ENCODE peak calls at places on chromosome 19, in four cellular contexts. F, W, K and N are unnamed samples.

GRCh38 chr19:45770192-45771101 is 1.4 kb upstream of the SIX5 start:
- DNase-seq in W (peak; percentile 99), K (peak; percentile 93), F (peak; percentile 95), N (peak; percentile 87)

GRCh38 chr19:40803857-40804782 is 5.1 kb downstream of the EGLN2 start:
- DNase-seq in F (peak; percentile 61), W (no peak), K (peak; percentile 10), N (peak; percentile 60)

GRCh38 chr19:30635026-30635985 is 263.1 kb downstream of the ZNF536 start:
- DNase-seq in K (no peak), W (no peak), F (no peak), N (no peak)

GRCh38 chr19:39915848-39916215 is 18.6 kb downstream of the FCGBP start:
- DNase-seq in F (no peak), K (no peak), W (no peak), N (no peak)

GRCh38 chr19:51749979-51750378 is 1.7 kb downstream of the FPR1 start:
- DNase-seq in F (no peak), W (no peak), K (peak; percentile 52), N (no peak)

GRCh38 chr19:13952154-13953020 is at the start of gene DCAF15:
- DNase-seq in K (peak; percentile 100), W (peak; percentile 100), F (peak; percentile 99), N (peak; percentile 96)

GRCh38 chr19:16978156-16978555 is 48.5 kb downstream of the CPAMD8 start:
- DNase-seq in K (no peak), W (no peak), F (no peak), N (no peak)

GRCh38 chr19:46753420-46754155 is 7.3 kb upstream of the STRN4 start:
- DNase-seq in W (peak; percentile 75), F (peak; percentile 52), K (peak; percentile 51), N (peak; percentile 63)

GRCh38 chr19:19361075-19361594 is 40.5 kb downstream of the MAU2 start:
- DNase-seq in W (peak; percentile 85), F (peak; percentile 68), K (peak; percentile 87), N (peak; percentile 59)

GRCh38 chr19:33686687-33687541 is 65.2 kb downstream of the CHST8 start:
- DNase-seq in K (no peak), W (no peak), F (no peak), N (no peak)
- H3K27me3 ChIP-seq in K (peaks cover 10% of the 10 kb centered on the region), W (peaks cover 35% of the 10 kb centered on the region), F (peaks cover 66% of the 10 kb centered on the region), N (peaks cover 25% of the 10 kb centered on the region)

GRCh38 chr19:10653482-10653731 is 739 bp upstream of the ILF3 start:
- DNase-seq in K (no peak), W (no peak), F (no peak), N (no peak)

GRCh38 chr19:10653732-10654609 is at the start of gene ILF3:
- DNase-seq in W (peak; percentile 100), K (peak; percentile 100), F (peak; percentile 99), N (peak; percentile 100)

GRCh38 chr19:10654610-10655456 is 687 bp downstream of the ILF3 start:
- DNase-seq in W (peak; percentile 95), F (peak; percentile 52), K (peak; percentile 59), N (peak; percentile 43)

GRCh38 chr19:10651821-10652220 is 2.3 kb upstream of the ILF3 start:
- DNase-seq in K (no peak), W (no peak), F (no peak), N (no peak)

GRCh38 chr19:10655457-10656312 is 1.5 kb downstream of the ILF3 start:
- DNase-seq in F (no peak), K (peak; percentile 39), W (peak; percentile 52), N (no peak)
- TF ChIP-seq CTCF in F (no peak), K (peak; percentile 26), W (no peak), N (no peak)

DNA sequence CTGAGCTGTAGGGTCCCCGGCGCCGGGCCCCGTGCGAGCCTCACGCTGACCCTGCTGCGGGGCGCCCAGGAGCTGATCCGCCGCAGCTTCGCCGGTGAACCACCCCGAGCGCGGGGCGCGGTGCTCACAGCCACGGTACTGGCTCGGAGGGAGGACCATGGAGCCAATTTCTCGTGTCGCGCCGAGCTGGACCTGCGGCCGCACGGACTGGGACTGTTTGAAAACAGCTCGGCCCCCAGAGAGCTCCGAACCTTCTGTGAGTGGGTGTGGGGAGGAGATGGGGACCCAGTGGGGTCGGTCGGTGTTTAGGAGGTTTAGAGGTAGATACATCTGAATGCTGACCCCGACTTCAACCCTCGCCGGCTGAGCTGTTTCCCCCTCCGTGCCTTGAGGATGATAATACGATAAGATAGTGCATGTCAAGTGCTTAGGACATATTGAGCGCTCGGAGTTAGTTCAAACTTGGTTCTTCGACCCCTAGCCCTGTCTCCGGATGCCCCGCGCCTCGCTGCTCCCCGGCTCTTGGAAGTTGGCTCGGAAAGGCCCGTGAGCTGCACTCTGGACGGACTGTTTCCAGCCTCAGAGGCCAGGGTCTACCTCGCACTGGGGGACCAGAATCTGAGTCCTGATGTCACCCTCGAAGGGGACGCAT is 1.9 kb downstream of the ICAM5 start:
- DNase-seq in F (no peak), K (no peak), W (no peak), N (no peak)
- H3K27me3 ChIP-seq in F (peaks cover 98% of the 10 kb centered on the region), K (peaks cover 19% of the 10 kb centered on the region), W (peaks cover 100% of the 10 kb centered on the region), N (peaks cover 88% of the 10 kb centered on the region)

GRCh38 chr19:53634768-53635167 is 3.0 kb downstream of the DPRX start:
- DNase-seq in W (no peak), F (no peak), K (no peak), N (no peak)
- TF ChIP-seq CTCF in W (no peak), F (no peak), K (no peak), N (no peak)

GRCh38 chr19:5337886-5338595 is 2.6 kb downstream of the PTPRS start:
- DNase-seq in F (no peak), K (no peak), W (no peak), N (no peak)

GRCh38 chr19:5337126-5337525 is 3.5 kb downstream of the PTPRS start:
- DNase-seq in W (no peak), K (no peak), F (no peak), N (no peak)

GRCh38 chr19:5335101-5335500 is 5.5 kb downstream of the PTPRS start:
- DNase-seq in F (no peak), K (no peak), W (no peak), N (no peak)

GRCh38 chr19:5335593-5335992 is 5.0 kb downstream of the PTPRS start:
- DNase-seq in W (no peak), F (no peak), K (no peak), N (no peak)

GRCh38 chr19:5336195-5336965 is 4.2 kb downstream of the PTPRS start:
- DNase-seq in K (no peak), F (no peak), W (peak; percentile 29), N (no peak)
- H3K27me3 ChIP-seq in K (no peaks in the 10 kb centered on the region), F (peaks cover 68% of the 10 kb centered on the region), W (peaks cover 5% of the 10 kb centered on the region), N (peaks cover 61% of the 10 kb centered on the region)

GRCh38 chr19:44345969-44346368 is 10.5 kb downstream of the ZNF112 start:
- DNase-seq in W (no peak), K (no peak), F (no peak), N (no peak)
- TF ChIP-seq CTCF in W (no peak), K (no peak), F (no peak), N (no peak)

GRCh38 chr19:42068756-42069571 is 1.0 kb downstream of the GRIK5 start:
- DNase-seq in K (no peak), F (no peak), W (peak; percentile 50), N (no peak)
- H3K27me3 ChIP-seq in K (no peaks in the 10 kb centered on the region), F (peaks cover 43% of the 10 kb centered on the region), W (no peaks in the 10 kb centered on the region), N (peaks cover 23% of the 10 kb centered on the region)

GRCh38 chr19:38524994-38525634 is 91.6 kb downstream of the RYR1 start:
- DNase-seq in K (no peak), W (no peak), F (no peak), N (no peak)

GRCh38 chr19:38522915-38523314 is 89.4 kb downstream of the RYR1 start:
- DNase-seq in W (no peak), F (no peak), K (no peak), N (no peak)

GRCh38 chr19:38524369-38524768 is 90.9 kb downstream of the RYR1 start:
- DNase-seq in K (no peak), W (no peak), F (no peak), N (no peak)

GRCh38 chr19:38526430-38526829 is 91.3 kb downstream of the MAP4K1 start:
- DNase-seq in W (no peak), K (no peak), F (no peak), N (no peak)

GRCh38 chr19:38523319-38523718 is 89.8 kb downstream of the RYR1 start:
- DNase-seq in W (no peak), K (no peak), F (no peak), N (no peak)
- TF ChIP-seq CTCF in W (no peak), K (no peak), F (no peak), N (no peak)